ENCODE peak calls at places on chromosome 7, in seven cellular contexts. G, Z, C, U, F, E and D are unnamed samples.
A peak's percentile ranks its signal among the peaks of the same experiment; 100 is the strongest.

GRCh38 chr7:122212754-122213153 is 68.7 kb upstream of the AASS start:
- DNase-seq in G (no peak), Z (no peak), C (no peak), U (no peak), F (no peak), E (no peak), D (no peak)

GRCh38 chr7:28570970-28571288 is 158.6 kb downstream of the CREB5 start:
- DNase-seq in G (no peak), Z (no peak), C (no peak), U (no peak), F (no peak), E (no peak), D (no peak)

GRCh38 chr7:23396222-23396621 is 74.1 kb downstream of the IGF2BP3 start:
- DNase-seq in G (no peak), Z (no peak), C (no peak), U (no peak), F (no peak), E (no peak), D (no peak)

GRCh38 chr7:46811529-46811928 is 770.4 kb downstream of the TNS3 start:
- DNase-seq in G (peak; percentile 35), Z (peak; percentile 22), C (no peak), U (no peak), F (no peak), E (peak; percentile 70), D (peak; percentile 52)

GRCh38 chr7:154953006-154953684 is 49.8 kb downstream of the PAXIP1 start:
- DNase-seq in G (peak; percentile 36), Z (peak; percentile 65), C (peak; percentile 47), U (peak; percentile 27), F (peak; percentile 93), E (no peak), D (peak; percentile 18)

GRCh38 chr7:54967384-54967783 is 51.4 kb upstream of the EGFR start:
- DNase-seq in G (no peak), Z (no peak), C (no peak), U (peak; percentile 69), F (peak; percentile 65), E (no peak), D (peak; percentile 66)

GRCh38 chr7:143929224-143929920 is 5.7 kb upstream of the OR2F2 start:
- DNase-seq in G (no peak), Z (no peak), C (no peak), U (no peak), F (no peak), E (no peak), D (no peak)

GRCh38 chr7:2006921-2007381 is 225.8 kb downstream of the MAD1L1 start:
- DNase-seq in G (no peak), Z (no peak), C (no peak), U (no peak), F (no peak), E (peak; percentile 9), D (no peak)

GRCh38 chr7:127930341-127931328 is 100.6 kb downstream of the LRRC4 start:
- DNase-seq in G (no peak), Z (peak; percentile 44), C (no peak), U (no peak), F (no peak), E (no peak), D (no peak)
- H3K4me3 ChIP-seq in G (no peak overlapping the region), Z (no peak overlapping the region), C (no peak overlapping the region), U (no peak overlapping the region), F (no peak overlapping the region), E (no peak overlapping the region), D (no peak overlapping the region)

GRCh38 chr7:21547511-21547910 is 4.7 kb downstream of the DNAH11 start:
- DNase-seq in G (no peak), Z (no peak), C (no peak), U (no peak), F (no peak), E (no peak), D (no peak)

GRCh38 chr7:21543528-21544302 is 876 bp downstream of the DNAH11 start:
- DNase-seq in G (no peak), Z (no peak), C (peak; percentile 17), U (no peak), F (peak; percentile 55), E (no peak), D (no peak)

GRCh38 chr7:21538936-21539335 is 3.9 kb upstream of the DNAH11 start:
- DNase-seq in G (no peak), Z (no peak), C (no peak), U (no peak), F (no peak), E (no peak), D (no peak)

GRCh38 chr7:21544303-21544656 is 1.4 kb downstream of the DNAH11 start:
- DNase-seq in G (no peak), Z (no peak), C (no peak), U (no peak), F (no peak), E (no peak), D (no peak)

GRCh38 chr7:21542891-21543527 is at the start of gene DNAH11:
- DNase-seq in G (peak; percentile 28), Z (peak; percentile 31), C (peak; percentile 57), U (peak; percentile 40), F (peak; percentile 89), E (peak; percentile 25), D (peak; percentile 29)
- H3K4me3 ChIP-seq in G (peak within 1 kb of the TSS; percentile 69), Z (peak within 1 kb of the TSS; percentile 33), C (peak within 1 kb of the TSS; percentile 25), U (peak within 1 kb of the TSS; percentile 56), F (peak within 1 kb of the TSS; percentile 59), E (peak within 1 kb of the TSS; percentile 20), D (peak within 1 kb of the TSS; percentile 41)

DNA sequence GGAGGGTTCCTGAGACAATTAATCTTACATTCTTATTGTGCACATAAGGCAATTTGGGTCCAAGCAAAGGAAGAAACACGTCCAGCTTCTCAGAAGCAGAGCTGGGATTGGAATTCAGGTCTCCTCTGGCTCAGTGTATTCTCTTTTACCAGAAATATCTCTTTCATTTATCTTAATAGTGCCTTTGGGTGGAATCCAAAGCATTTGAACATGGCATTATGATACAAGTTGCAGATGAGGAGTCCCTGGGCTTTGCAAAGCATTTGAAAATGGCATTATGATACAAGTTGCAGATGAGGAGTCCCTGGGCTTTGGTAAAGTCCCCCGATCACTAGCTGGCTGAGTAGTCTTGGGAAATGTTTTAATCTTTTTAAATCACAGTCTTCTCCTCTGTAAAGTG is 30.0 kb upstream of the PTN start:
- DNase-seq in G (no peak), Z (no peak), C (no peak), U (no peak), F (no peak), E (no peak), D (no peak)
- H3K4me3 ChIP-seq in G (no peak overlapping the region), Z (no peak overlapping the region), C (no peak overlapping the region), U (no peak overlapping the region), F (no peak overlapping the region), E (no peak overlapping the region), D (no peak overlapping the region)

DNA sequence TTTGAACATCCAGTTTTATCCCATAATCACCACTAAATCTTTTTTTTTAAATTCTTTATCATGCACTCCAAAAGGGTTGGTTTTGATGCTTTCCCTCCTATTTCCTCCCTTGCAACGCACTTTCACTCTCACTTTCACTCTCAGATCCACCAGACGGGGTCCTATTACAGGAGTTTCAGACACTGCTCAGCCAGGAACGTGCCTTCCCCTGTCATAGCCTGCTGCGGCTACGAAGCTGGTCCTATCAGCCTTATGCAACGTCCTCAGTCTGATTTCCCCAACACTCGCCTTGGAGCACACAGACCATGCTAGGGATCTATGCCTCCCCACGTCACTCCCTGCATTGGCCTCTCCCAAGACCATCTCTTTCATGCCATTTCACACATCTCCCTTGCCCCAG is 23.4 kb downstream of the ZPBP start:
- DNase-seq in G (no peak), Z (no peak), C (no peak), U (no peak), F (peak; percentile 24), E (peak; percentile 31), D (no peak)
- H3K4me3 ChIP-seq in G (peak overlapping the region; percentile 74), Z (peak overlapping the region; percentile 42), C (no peak overlapping the region), U (peak overlapping the region; percentile 34), F (peak overlapping the region; percentile 22), E (peak overlapping the region; percentile 47), D (peak overlapping the region; percentile 32)

DNA sequence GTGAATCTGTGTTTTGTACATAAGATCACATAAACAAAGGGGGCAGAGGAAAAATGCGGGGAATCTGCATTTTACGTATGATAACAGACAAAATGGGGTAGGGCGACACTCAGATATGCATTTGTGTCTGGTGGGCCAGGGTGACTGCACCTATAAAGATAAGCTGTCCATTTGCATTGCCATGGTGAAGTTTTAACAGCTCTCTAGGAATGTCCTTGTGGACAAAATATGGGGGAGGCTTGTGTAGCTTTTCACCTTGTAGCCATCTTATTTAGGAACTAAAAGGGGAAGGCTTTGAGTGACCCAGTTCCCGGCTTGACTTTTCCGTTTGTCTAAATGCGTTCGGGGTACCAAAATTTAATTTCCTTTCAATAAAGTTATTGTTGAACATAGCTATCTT is 92.4 kb upstream of the AGBL3 start:
- DNase-seq in G (no peak), Z (no peak), C (no peak), U (no peak), F (no peak), E (no peak), D (no peak)
- H3K4me3 ChIP-seq in G (peak overlapping the region; percentile 70), Z (no peak overlapping the region), C (no peak overlapping the region), U (no peak overlapping the region), F (no peak overlapping the region), E (no peak overlapping the region), D (no peak overlapping the region)

DNA sequence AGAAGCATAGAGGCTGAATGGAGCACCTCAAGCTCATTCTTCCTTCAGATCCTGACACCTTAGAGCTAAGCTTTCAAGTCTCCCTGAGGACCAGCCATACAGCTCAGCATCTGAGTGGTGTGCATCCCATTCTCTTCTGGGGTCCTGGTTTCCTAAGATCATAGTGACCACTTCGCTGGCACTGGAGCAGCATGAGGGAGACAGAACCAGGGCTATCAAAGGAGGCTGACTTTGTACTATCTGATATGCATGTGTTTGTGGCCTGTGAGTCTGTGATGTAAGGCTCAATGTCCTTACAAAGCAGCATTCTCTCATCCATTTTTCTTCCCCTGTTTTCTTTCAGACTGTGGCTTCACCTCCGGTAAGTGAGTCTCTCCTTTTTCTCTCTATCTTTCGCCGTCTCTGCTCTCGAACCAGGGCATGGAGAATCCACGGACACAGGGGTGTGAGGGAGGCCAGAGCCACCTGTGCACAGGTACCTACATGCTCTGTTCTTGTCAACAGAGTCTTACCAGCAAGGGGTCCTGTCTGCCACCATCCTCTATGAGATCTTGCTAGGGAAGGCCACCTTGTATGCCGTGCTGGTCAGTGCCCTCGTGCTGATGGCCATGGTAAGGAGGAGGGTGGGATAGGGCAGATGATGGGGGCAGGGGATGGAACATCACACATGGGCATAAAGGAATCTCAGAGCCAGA is 31.0 kb downstream of the PRSS2 start:
- DNase-seq in G (no peak), Z (no peak), C (no peak), U (no peak), F (no peak), E (no peak), D (no peak)
- H3K4me3 ChIP-seq in G (no peak overlapping the region), Z (no peak overlapping the region), C (no peak overlapping the region), U (no peak overlapping the region), F (no peak overlapping the region), E (no peak overlapping the region), D (no peak overlapping the region)

DNA sequence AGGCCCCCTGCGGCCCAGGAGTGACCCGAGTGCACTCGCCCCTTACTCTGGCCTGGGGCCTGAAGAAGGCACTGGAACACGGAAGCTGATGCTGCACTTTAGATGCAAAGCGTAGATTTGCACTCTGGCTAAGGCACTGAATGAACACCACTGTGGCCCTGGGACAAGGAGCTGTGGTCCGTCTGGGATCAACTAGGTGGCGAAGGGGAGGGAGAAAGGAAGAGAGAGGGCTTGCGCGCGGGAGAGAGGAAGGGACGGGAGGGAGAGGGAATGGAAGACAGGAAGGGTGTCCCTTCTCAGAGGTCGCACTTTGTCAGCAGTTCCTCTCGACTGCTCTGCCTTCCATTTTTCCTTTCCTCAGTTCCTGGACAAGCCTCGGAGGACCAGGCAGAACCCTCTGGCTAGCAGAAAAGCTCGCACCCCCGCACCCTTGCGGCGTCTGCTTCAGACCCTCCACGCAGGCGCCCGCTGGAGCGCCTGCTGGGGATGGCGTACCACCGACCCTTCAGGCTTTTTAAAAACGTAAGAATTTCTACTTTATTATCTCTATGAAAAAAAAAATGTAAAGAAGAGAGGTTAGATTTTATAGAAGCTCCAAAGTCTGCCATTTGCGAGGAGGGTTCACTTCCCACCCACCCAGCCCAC is 1.2 kb downstream of the FERD3L start:
- DNase-seq in G (no peak), Z (no peak), C (no peak), U (no peak), F (peak; percentile 76), E (no peak), D (no peak)
- H3K4me3 ChIP-seq in G (peak overlapping the region; percentile 49), Z (no peak overlapping the region), C (peak overlapping the region; percentile 8), U (no peak overlapping the region), F (peak overlapping the region; percentile 66), E (no peak overlapping the region), D (no peak overlapping the region)